ENCODE peak calls at places on chromosomes 12 and 14, in eight cellular contexts. X, U, P, Z, C, N, D and R are unnamed samples.

GRCh38 chr12:51388066-51388799 is 3.0 kb downstream of the GALNT6 start:
- DNase-seq in X (no peak), U (peak), P (peak), Z (no peak), C (peak), N (peak), D (no peak), R (no peak)

GRCh38 chr14:94127330-94127729 is 2.1 kb downstream of the IFI27L2 start:
- DNase-seq in X (no peak), U (no peak), P (peak), Z (peak), C (no peak), N (no peak), D (no peak), R (peak)

GRCh38 chr12:98894412-98895085 is 249.5 kb downstream of the APAF1 start:
- DNase-seq in X (no peak), U (peak), P (no peak), Z (peak), C (no peak), N (peak), D (no peak), R (no peak)

GRCh38 chr14:30957813-30958370 is 67.6 kb upstream of the AP4S1 start:
- DNase-seq in X (no peak), U (no peak), P (no peak), Z (no peak), C (no peak), N (peak), D (no peak), R (no peak)

GRCh38 chr12:115752151-115752550 is 525.3 kb downstream of the MED13L start:
- DNase-seq in X (no peak), U (no peak), P (no peak), Z (no peak), C (no peak), N (no peak), D (peak), R (no peak)

GRCh38 chr14:40447032-40447431 is 1014.8 kb upstream of the FBXO33 start:
- DNase-seq in X (no peak), U (no peak), P (no peak), Z (no peak), C (no peak), N (no peak), D (no peak), R (no peak)

GRCh38 chr14:80110721-80111120 is 100.6 kb downstream of the DIO2 start:
- DNase-seq in X (no peak), U (no peak), P (no peak), Z (no peak), C (no peak), N (no peak), D (no peak), R (no peak)

GRCh38 chr12:9406564-9407424 is 198.6 kb upstream of the PZP start:
- DNase-seq in X (no peak), U (no peak), P (no peak), Z (no peak), C (no peak), N (no peak), D (no peak), R (no peak)

GRCh38 chr12:127284021-127284420 is 982.9 kb upstream of the TMEM132C start:
- DNase-seq in X (no peak), U (no peak), P (no peak), Z (no peak), C (no peak), N (no peak), D (peak), R (no peak)

GRCh38 chr12:31756977-31757420 is 28.2 kb upstream of the AMN1 start:
- DNase-seq in X (no peak), U (no peak), P (no peak), Z (no peak), C (peak), N (no peak), D (no peak), R (no peak)

GRCh38 chr12:8081228-8081920 is 700 bp upstream of the NECAP1 start:
- DNase-seq in X (peak), U (no peak), P (no peak), Z (no peak), C (peak), N (peak), D (no peak), R (no peak)

GRCh38 chr12:77007476-77007875 is 57.9 kb downstream of the E2F7 start:
- DNase-seq in X (no peak), U (no peak), P (no peak), Z (no peak), C (no peak), N (no peak), D (no peak), R (no peak)

GRCh38 chr14:101119830-101120571 is 216.5 kb upstream of the RTL1 start:
- DNase-seq in X (no peak), U (no peak), P (peak), Z (peak), C (no peak), N (no peak), D (no peak), R (peak)

GRCh38 chr12:115322275-115322674 is 638.3 kb upstream of the TBX3 start:
- DNase-seq in X (no peak), U (no peak), P (no peak), Z (no peak), C (no peak), N (no peak), D (peak), R (no peak)

GRCh38 chr12:88431245-88431644 is 149.0 kb downstream of the KITLG start:
- DNase-seq in X (no peak), U (peak), P (no peak), Z (no peak), C (no peak), N (no peak), D (no peak), R (no peak)

GRCh38 chr12:10395390-10395998 is 5.7 kb upstream of the KLRK1 start:
- DNase-seq in X (no peak), U (peak), P (peak), Z (peak), C (peak), N (no peak), D (peak), R (no peak)

GRCh38 chr12:131755305-131756113 is 44.6 kb downstream of the SFSWAP start:
- DNase-seq in X (peak), U (peak), P (no peak), Z (peak), C (peak), N (no peak), D (peak), R (no peak)

GRCh38 chr14:73738518-73739173 is 24.5 kb upstream of the PNMA1 start:
- DNase-seq in X (no peak), U (no peak), P (no peak), Z (peak), C (peak), N (no peak), D (no peak), R (no peak)
- H3K27ac ChIP-seq in X (no peak), U (no peak), P (peak), Z (no peak), C (no peak), N (no peak), D (no peak), R (peak)

DNA sequence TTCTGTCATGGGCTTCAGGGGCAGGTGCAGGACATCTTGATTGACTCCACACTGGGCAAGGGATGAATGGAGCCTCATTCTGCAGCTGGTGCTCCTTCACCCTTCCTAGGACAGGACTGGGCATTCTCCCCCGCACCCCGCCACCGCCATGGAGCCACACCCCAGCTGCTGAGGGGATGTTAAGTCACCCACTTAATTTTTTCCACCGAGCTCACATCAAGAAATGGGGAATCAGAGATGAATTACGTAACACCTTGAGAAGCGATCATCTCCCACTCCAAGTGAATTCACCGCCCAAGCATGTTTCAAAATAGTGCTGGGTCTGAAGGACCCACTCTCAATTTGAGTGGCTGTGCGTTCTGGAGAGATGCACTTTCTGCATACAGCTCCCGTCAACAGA is 94.2 kb downstream of the EML1 start:
- DNase-seq in X (no peak), U (no peak), P (no peak), Z (no peak), C (no peak), N (peak), D (no peak), R (no peak)
- H3K27ac ChIP-seq in X (no peak), U (no peak), P (no peak), Z (no peak), C (no peak), N (peak), D (no peak), R (no peak)

DNA sequence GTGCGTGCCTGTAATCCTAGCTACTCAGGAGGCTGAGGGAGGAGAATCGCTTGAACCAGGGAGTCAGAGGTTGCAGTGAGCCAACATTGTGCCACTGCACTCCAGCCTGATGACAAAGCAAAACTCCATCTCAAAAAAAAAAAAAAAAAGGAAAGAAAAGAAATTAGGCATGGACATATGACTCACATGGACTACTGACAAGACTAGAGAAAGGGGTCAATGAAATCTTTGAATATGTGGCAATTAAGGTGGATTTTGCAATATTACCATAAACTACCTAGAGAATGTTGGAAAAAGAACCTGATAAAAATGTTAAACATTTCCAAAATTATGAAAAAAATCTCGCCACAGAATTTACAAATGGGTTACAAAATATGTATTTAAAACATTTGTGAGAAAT is 873.6 kb downstream of the C12orf50 start:
- DNase-seq in X (no peak), U (no peak), P (no peak), Z (no peak), C (no peak), N (no peak), D (peak), R (no peak)
- H3K27ac ChIP-seq in X (no peak), U (no peak), P (no peak), Z (no peak), C (no peak), N (no peak), D (no peak), R (no peak)

GRCh38 chr12:22722081-22722480 is 97.1 kb downstream of the ETNK1 start:
- DNase-seq in X (no peak), U (no peak), P (no peak), Z (no peak), C (no peak), N (no peak), D (no peak), R (no peak)

GRCh38 chr12:22719745-22720144 is 94.8 kb downstream of the ETNK1 start:
- DNase-seq in X (no peak), U (no peak), P (no peak), Z (no peak), C (no peak), N (no peak), D (no peak), R (no peak)

GRCh38 chr12:22722779-22723178 is 97.8 kb downstream of the ETNK1 start:
- DNase-seq in X (no peak), U (no peak), P (no peak), Z (no peak), C (no peak), N (no peak), D (no peak), R (no peak)
- H3K27ac ChIP-seq in X (no peak), U (no peak), P (peak), Z (no peak), C (no peak), N (no peak), D (no peak), R (no peak)

GRCh38 chr14:102608064-102608446 is 15.6 kb downstream of the RCOR1 start:
- DNase-seq in X (no peak), U (no peak), P (no peak), Z (no peak), C (no peak), N (no peak), D (no peak), R (no peak)
- H3K27ac ChIP-seq in X (no peak), U (no peak), P (no peak), Z (no peak), C (no peak), N (no peak), D (no peak), R (no peak)

GRCh38 chr12:53572134-53572758 is 53.9 kb downstream of the ATF7 start:
- DNase-seq in X (no peak), U (no peak), P (no peak), Z (no peak), C (no peak), N (no peak), D (no peak), R (no peak)

GRCh38 chr12:53567961-53568360 is 58.2 kb downstream of the ATF7 start:
- DNase-seq in X (no peak), U (no peak), P (no peak), Z (no peak), C (no peak), N (no peak), D (no peak), R (no peak)

GRCh38 chr12:53571295-53571694 is 54.9 kb downstream of the ATF7 start:
- DNase-seq in X (no peak), U (peak), P (no peak), Z (no peak), C (no peak), N (no peak), D (no peak), R (no peak)

GRCh38 chr12:53569174-53569557 is 57.0 kb downstream of the ATF7 start:
- DNase-seq in X (no peak), U (peak), P (no peak), Z (no peak), C (no peak), N (no peak), D (peak), R (no peak)

GRCh38 chr12:53568428-53569173 is 57.6 kb downstream of the ATF7 start:
- DNase-seq in X (no peak), U (no peak), P (no peak), Z (no peak), C (no peak), N (no peak), D (no peak), R (no peak)
- H3K27ac ChIP-seq in X (no peak), U (no peak), P (no peak), Z (no peak), C (peak), N (no peak), D (peak), R (no peak)

GRCh38 chr14:89356927-89357326 is 60.1 kb downstream of the FOXN3 start:
- DNase-seq in X (no peak), U (no peak), P (no peak), Z (no peak), C (no peak), N (no peak), D (no peak), R (no peak)
- H3K27ac ChIP-seq in X (no peak), U (no peak), P (no peak), Z (no peak), C (no peak), N (no peak), D (no peak), R (no peak)

GRCh38 chr14:103803661-103804060 is 43.7 kb downstream of the PPP1R13B start:
- DNase-seq in X (no peak), U (no peak), P (no peak), Z (no peak), C (no peak), N (no peak), D (peak), R (no peak)

GRCh38 chr14:103805708-103806107 is 41.7 kb downstream of the PPP1R13B start:
- DNase-seq in X (no peak), U (no peak), P (no peak), Z (no peak), C (no peak), N (no peak), D (no peak), R (no peak)

GRCh38 chr14:103806805-103807204 is 40.6 kb downstream of the PPP1R13B start:
- DNase-seq in X (no peak), U (no peak), P (no peak), Z (no peak), C (no peak), N (no peak), D (no peak), R (no peak)

GRCh38 chr14:103802353-103802752 is 45.0 kb downstream of the PPP1R13B start:
- DNase-seq in X (no peak), U (no peak), P (no peak), Z (no peak), C (no peak), N (peak), D (no peak), R (no peak)

DNA sequence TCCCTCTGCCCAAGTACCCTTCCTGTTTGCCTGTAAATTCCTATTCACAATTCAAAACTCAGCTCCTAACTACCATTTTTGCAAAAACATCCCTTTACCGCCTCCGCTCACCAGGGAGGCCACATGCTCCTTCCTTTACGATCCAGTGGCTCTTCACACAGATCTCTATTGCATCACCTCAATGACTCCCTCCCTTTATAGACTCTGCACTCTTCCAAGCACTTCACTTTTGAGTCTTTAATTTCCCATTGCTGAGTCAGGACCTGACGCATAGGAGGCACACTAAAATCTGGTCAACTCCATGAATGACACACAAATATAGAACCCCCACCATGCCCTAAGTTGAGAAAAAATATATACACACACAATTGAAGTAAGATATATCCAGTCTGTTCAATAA is 45.9 kb downstream of the PPP1R13B start:
- DNase-seq in X (no peak), U (peak), P (no peak), Z (no peak), C (peak), N (no peak), D (peak), R (no peak)
- H3K27ac ChIP-seq in X (no peak), U (no peak), P (no peak), Z (no peak), C (no peak), N (no peak), D (no peak), R (no peak)

DNA sequence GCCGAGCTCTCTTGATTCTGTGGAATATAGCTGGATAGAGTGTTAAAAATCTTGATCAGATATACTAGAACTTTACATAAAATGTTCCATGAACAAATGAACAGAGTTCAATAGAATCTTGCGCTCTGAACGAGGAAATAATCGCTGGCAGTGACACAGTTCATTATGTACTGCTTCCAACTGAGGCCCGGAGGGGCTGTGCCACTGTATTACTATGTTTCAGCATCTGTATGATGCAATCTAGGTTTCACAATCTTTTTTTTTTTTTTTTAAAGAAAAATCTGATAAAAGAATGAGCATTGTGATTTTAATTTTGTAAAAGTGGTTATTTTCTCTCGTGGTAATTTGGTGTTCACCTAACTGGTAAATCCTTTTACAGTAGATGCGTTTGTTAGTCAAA is 77.2 kb downstream of the FERMT2 start:
- DNase-seq in X (no peak), U (no peak), P (no peak), Z (no peak), C (peak), N (no peak), D (no peak), R (no peak)
- H3K27ac ChIP-seq in X (no peak), U (no peak), P (no peak), Z (no peak), C (peak), N (no peak), D (peak), R (no peak)

GRCh38 chr14:90388982-90389381 is 7.8 kb upstream of the CALM1 start:
- DNase-seq in X (no peak), U (no peak), P (no peak), Z (no peak), C (no peak), N (no peak), D (no peak), R (no peak)
- H3K27ac ChIP-seq in X (no peak), U (no peak), P (no peak), Z (no peak), C (no peak), N (no peak), D (no peak), R (no peak)